ENCODE peak calls at places on chromosomes 16 and 17, in eight cellular contexts. L is endothelial cell, A is heart right ventricle, X is kidney tubule cell, M is NCI-H1417, R is aorta, C is T-cell, N is activated T-cell treated with anti-CD3 and anti-CD28 coated beads for 4 hours. Z is an unnamed sample.

GRCh38 chr17:59355030-59355694 is 23.7 kb downstream of the YPEL2 start:
- DNase-seq in L (no peak), A (no peak), X (no peak), M (no peak), R (no peak), C (no peak), N (no peak), Z (no peak)

GRCh38 chr17:28427372-28427771 is 21.4 kb upstream of the SLC46A1 start:
- DNase-seq in L (no peak), A (no peak), X (no peak), M (peak), R (no peak), C (no peak), N (no peak), Z (no peak)

GRCh38 chr17:81025756-81026155 is 9.2 kb upstream of the BAIAP2 start:
- DNase-seq in L (no peak), A (no peak), X (no peak), M (no peak), R (peak), C (no peak), N (no peak), Z (peak)

GRCh38 chr17:39573447-39574298 is 34.0 kb downstream of the NEUROD2 start:
- DNase-seq in L (peak), A (peak), X (peak), M (peak), R (peak), C (no peak), N (no peak), Z (peak)

GRCh38 chr17:15882058-15882720 is 62.7 kb upstream of the ADORA2B start:
- DNase-seq in L (no peak), A (no peak), X (no peak), M (no peak), R (no peak), C (no peak), N (no peak), Z (no peak)

GRCh38 chr16:4496305-4496704 is 20.1 kb downstream of the HMOX2 start:
- DNase-seq in L (no peak), A (no peak), X (peak), M (no peak), R (peak), C (no peak), N (no peak), Z (peak)

GRCh38 chr17:70204431-70204830 is 35.1 kb downstream of the KCNJ2 start:
- DNase-seq in L (no peak), A (no peak), X (no peak), M (no peak), R (no peak), C (no peak), N (no peak), Z (no peak)

GRCh38 chr16:79970551-79971236 is 370.2 kb upstream of the MAF start:
- DNase-seq in L (no peak), A (peak), X (peak), M (no peak), R (peak), C (no peak), N (no peak), Z (peak)

GRCh38 chr17:32671891-32672290 is 185.1 kb downstream of the CDK5R1 start:
- DNase-seq in L (no peak), A (peak), X (no peak), M (no peak), R (peak), C (no peak), N (no peak), Z (no peak)

GRCh38 chr17:50963139-50963538 is 97.0 kb upstream of the TOB1 start:
- DNase-seq in L (no peak), A (no peak), X (no peak), M (no peak), R (no peak), C (no peak), N (no peak), Z (no peak)

GRCh38 chr17:64718058-64718457 is 56.0 kb upstream of the SMURF2 start:
- DNase-seq in L (no peak), A (no peak), X (peak), M (peak), R (no peak), C (no peak), N (no peak), Z (no peak)

GRCh38 chr16:68083861-68084503 is 1.2 kb upstream of the NFATC3 start:
- DNase-seq in L (peak), A (no peak), X (peak), M (no peak), R (no peak), C (no peak), N (no peak), Z (peak)

GRCh38 chr16:18945233-18945632 is 19.0 kb upstream of the SMG1 start:
- DNase-seq in L (no peak), A (no peak), X (no peak), M (no peak), R (no peak), C (no peak), N (no peak), Z (no peak)

GRCh38 chr17:27660436-27660835 is 29.4 kb downstream of the LGALS9 start:
- DNase-seq in L (no peak), A (no peak), X (no peak), M (no peak), R (no peak), C (no peak), N (no peak), Z (no peak)

GRCh38 chr16:13148294-13148693 is 246.9 kb downstream of the SHISA9 start:
- DNase-seq in L (no peak), A (no peak), X (no peak), M (no peak), R (no peak), C (no peak), N (no peak), Z (no peak)

GRCh38 chr17:32912218-32912897 is 15.6 kb upstream of the TMEM98 start:
- DNase-seq in L (no peak), A (peak), X (peak), M (peak), R (peak), C (no peak), N (no peak), Z (peak)

GRCh38 chr17:47763913-47764582 is 31.0 kb downstream of the TBX21 start:
- DNase-seq in L (no peak), A (no peak), X (peak), M (no peak), R (no peak), C (no peak), N (no peak), Z (no peak)

GRCh38 chr16:4529085-4530060 is 9.2 kb downstream of the CDIP1 start:
- DNase-seq in L (no peak), A (no peak), X (peak), M (peak), R (no peak), C (no peak), N (no peak), Z (peak)

GRCh38 chr16:3045758-3046505 is 429 bp upstream of the MMP25 start:
- DNase-seq in L (peak), A (no peak), X (no peak), M (no peak), R (peak), C (no peak), N (no peak), Z (peak)